ENCODE peak calls at places on chromosomes 4 and X, in four cellular contexts. I is HepG2, S is K562, D is SK-N-SH. Y is an unnamed sample.

GRCh38 chr4:26826721-26827120 is 33.9 kb upstream of the STIM2 start:
- DNase-seq in S (no peak), I (no peak), D (no peak), Y (no peak)

GRCh38 chrX:7904557-7904956 is 22.7 kb downstream of the PNPLA4 start:
- DNase-seq in D (no peak), S (no peak), I (no peak), Y (no peak)

GRCh38 chr4:73726000-73726399 is 14.4 kb upstream of the CXCL8 start:
- DNase-seq in S (no peak), D (no peak), I (no peak), Y (no peak)

GRCh38 chr4:123042095-123042494 is 119.7 kb upstream of the NUDT6 start:
- DNase-seq in S (no peak), D (no peak), I (no peak), Y (no peak)

GRCh38 chrX:49165901-49166881 is 3.6 kb downstream of the MAGIX start:
- DNase-seq in I (no peak), D (peak), S (peak), Y (peak)

GRCh38 chr4:24741915-24742314 is 53.5 kb upstream of the SOD3 start:
- DNase-seq in S (no peak), D (no peak), I (no peak), Y (no peak)

GRCh38 chr4:7383251-7383650 is 51.5 kb downstream of the PSAPL1 start:
- DNase-seq in D (peak), S (no peak), I (no peak), Y (no peak)

GRCh38 chrX:41236629-41237028 is 97.3 kb upstream of the DDX3X start:
- DNase-seq in S (no peak), I (no peak), D (no peak), Y (no peak)

GRCh38 chr4:89254847-89255246 is 52.8 kb downstream of the GPRIN3 start:
- DNase-seq in D (peak), I (peak), S (peak), Y (no peak)

GRCh38 chrX:130110379-130111219 is at the start of gene ELF4:
- DNase-seq in S (peak), I (no peak), D (peak), Y (peak)

GRCh38 chr4:165440415-165440882 is 61.6 kb downstream of the CPE start:
- DNase-seq in I (peak), D (peak), S (no peak), Y (no peak)

GRCh38 chr4:76233967-76234678 is 17.4 kb upstream of the FAM47E start:
- DNase-seq in S (peak), I (no peak), D (peak), Y (peak)

GRCh38 chr4:17335371-17335770 is 176.5 kb downstream of the QDPR start:
- DNase-seq in I (no peak), S (no peak), D (no peak), Y (no peak)

DNA sequence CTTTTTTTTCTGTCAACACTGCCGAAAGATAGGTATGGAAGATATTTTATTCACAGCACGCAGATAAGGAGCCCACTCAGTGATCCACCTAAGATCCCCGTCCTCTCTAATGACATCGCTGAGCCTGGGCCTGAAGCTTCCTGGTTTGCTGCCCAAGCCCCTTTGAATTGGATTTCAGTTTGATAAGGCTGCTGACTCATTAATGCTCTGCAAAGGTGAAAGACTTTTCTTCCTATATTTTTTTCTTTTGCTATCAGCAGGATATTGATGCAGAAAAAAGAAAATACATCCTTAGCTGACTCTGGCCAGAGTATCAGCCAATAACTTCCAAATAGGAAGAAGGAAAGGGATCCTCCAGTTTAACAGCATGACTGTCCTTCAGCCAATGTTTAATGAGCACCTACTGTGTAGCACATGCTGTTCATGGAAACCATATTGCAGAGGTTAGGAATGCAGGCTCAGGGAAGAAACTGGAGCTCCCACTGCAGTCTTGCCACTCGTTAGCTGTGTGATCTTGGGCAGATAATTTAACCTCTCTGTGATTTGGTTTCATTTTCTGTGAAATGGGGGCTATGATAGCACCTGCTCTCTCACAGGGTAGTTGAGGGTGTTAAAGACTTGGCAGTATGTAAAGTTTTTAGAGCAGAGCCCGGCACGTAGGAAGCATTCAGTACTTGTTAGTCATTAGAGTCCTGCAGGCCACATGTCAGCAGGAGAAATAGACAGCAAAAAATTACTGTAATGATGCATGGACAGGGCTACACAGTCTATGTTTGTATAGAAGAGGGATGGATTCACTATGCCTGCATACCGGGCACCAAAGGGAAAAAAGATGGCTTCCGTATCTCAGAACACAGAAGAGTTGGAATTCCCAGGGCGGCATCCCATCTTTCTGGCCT is 39.3 kb downstream of the EVC start:
- DNase-seq in I (no peak), S (no peak), D (no peak), Y (no peak)
- TF ChIP-seq FOXJ3 in I (no peak), S (no peak), D (no peak), Y (no peak)

GRCh38 chr4:86481429-86481828 is 112.7 kb upstream of the PTPN13 start:
- DNase-seq in D (no peak), S (no peak), I (no peak), Y (no peak)

GRCh38 chr4:86482296-86482695 is 111.8 kb upstream of the PTPN13 start:
- DNase-seq in D (no peak), S (no peak), I (no peak), Y (no peak)

GRCh38 chr4:86484241-86484640 is 109.9 kb upstream of the PTPN13 start:
- DNase-seq in S (no peak), D (no peak), I (no peak), Y (no peak)

GRCh38 chr4:86487738-86488137 is 106.4 kb upstream of the PTPN13 start:
- DNase-seq in S (no peak), I (no peak), D (no peak), Y (no peak)

GRCh38 chr4:86482851-86483490 is 111.1 kb upstream of the PTPN13 start:
- DNase-seq in D (peak), S (no peak), I (no peak), Y (peak)
- TF ChIP-seq FOXJ3 in D (no peak), S (no peak), I (no peak), Y (peak)

DNA sequence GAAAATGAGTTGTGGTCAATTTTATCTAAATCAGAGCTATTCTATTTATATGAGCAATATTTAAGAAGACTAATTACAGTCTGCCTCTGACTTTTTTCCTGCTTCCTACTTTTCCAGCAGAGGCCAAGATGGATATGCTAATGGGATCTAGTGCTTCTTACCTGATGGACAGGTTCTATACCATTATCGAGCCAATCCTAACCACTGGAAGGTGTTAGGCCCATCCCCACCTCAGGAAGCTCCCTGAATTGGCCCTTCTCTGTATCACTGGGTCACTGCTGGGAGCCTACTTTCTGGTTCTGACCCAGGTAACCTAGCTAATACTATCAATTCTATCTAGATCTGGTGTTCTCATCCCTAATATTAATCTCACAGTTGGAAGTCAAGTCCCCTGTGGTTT is 577 bp upstream of the YIPF7 start:
- DNase-seq in S (no peak), D (no peak), I (no peak), Y (no peak)
- TF ChIP-seq FOXJ3 in S (no peak), D (no peak), I (no peak), Y (no peak)

GRCh38 chr4:111464251-111465045 is 680.8 kb upstream of the FAM241A start:
- DNase-seq in D (no peak), I (no peak), S (no peak), Y (no peak)

GRCh38 chr4:111466821-111467605 is 678.2 kb upstream of the FAM241A start:
- DNase-seq in S (no peak), D (no peak), I (no peak), Y (no peak)
- TF ChIP-seq FOXJ3 in S (no peak), D (no peak), I (no peak), Y (no peak)

GRCh38 chr4:147103403-147103946 is 157.8 kb upstream of the TTC29 start:
- DNase-seq in I (no peak), S (no peak), D (no peak), Y (no peak)
- TF ChIP-seq FOXJ3 in I (no peak), S (no peak), D (no peak), Y (no peak)

GRCh38 chrX:38656350-38656915 is 95.1 kb downstream of the TSPAN7 start:
- DNase-seq in I (no peak), S (no peak), D (no peak), Y (no peak)
- TF ChIP-seq FOXJ3 in I (no peak), S (no peak), D (no peak), Y (no peak)

DNA sequence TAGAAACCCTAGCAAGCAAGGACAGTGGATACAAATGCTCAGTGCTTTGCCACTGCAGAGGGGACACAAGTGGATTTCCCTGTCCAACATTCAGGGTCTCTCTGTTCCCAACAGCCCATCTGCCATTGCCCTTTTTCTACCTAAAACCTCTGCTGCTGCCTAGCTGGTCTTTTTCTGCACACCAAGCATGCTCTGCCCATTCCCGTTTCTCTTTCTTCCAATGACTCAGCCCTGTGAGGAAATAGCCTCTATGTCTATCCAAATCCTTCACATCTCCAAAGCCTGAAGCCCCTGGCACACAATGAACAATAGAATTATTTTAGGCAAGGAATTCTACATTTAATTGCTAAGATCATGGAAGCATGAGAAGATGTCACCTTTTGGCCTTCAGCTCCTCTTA is 5.7 kb upstream of the AMELX start:
- DNase-seq in I (no peak), D (no peak), S (no peak), Y (no peak)
- TF ChIP-seq FOXJ3 in I (no peak), D (no peak), S (no peak), Y (no peak)

GRCh38 chr4:55381502-55381901 is 14.3 kb upstream of the TMEM165 start:
- DNase-seq in D (no peak), I (no peak), S (no peak), Y (no peak)

GRCh38 chr4:55382515-55383003 is 13.2 kb upstream of the TMEM165 start:
- DNase-seq in D (no peak), I (no peak), S (no peak), Y (no peak)

GRCh38 chr4:55376698-55377097 is 19.1 kb upstream of the TMEM165 start:
- DNase-seq in I (no peak), D (no peak), S (no peak), Y (no peak)

GRCh38 chr4:55373461-55373860 is 22.3 kb upstream of the TMEM165 start:
- DNase-seq in S (no peak), I (no peak), D (no peak), Y (no peak)

DNA sequence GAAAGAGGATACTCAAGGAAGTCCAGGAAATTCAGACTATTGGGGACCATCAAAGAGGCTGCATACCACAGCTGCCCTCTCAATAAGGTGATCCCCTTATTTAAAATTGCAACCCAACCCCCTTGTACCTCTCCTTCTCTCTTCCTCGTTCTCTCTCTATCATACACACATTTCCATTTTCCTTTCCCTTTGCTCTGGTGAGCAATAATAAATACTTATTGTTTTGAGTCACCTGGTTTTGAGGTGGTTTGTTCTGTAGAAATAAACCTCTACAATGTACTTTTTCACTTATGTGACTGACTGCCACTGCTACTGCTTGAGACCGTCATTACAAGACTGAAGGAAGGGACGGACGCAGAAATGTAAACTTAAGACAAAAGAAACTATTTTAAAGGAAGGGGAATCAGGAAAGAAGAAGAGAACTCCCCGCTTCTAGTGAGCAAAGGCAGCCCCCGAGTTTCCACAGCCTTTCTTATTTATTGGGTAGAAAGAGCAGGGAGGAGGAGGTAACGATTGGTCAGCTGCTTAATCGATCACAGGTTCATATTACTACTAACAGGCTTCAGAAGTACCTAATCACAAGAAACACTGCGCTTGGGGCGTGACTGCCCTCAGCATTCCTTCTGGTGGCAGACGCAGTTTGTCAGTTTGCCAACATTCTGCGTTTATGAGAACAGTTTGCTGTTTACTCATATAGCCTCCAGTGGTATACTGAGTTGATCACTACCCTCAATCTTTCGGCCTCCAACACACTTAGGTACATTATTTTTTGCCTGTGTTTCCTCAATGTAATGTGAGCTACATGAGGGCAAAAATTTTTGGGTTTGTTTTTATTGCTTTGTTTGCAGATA is 16.9 kb upstream of the TMEM165 start:
- DNase-seq in S (no peak), D (no peak), I (no peak), Y (no peak)
- TF ChIP-seq FOXJ3 in S (no peak), D (no peak), I (no peak), Y (no peak)

Y was measured in WTC11.